ENCODE peak calls at places on chromosomes 2 and 18, in eight cellular contexts. C is fibroblast of the conjunctiva, O is activated gamma-delta T cell, W is cardiac fibroblast, U is posterior cingulate gyrus, T is GM12864, I is retina, S is T-helper 9 cell. V is an unnamed sample.

GRCh38 chr2:96205238-96205637 is 3.4 kb downstream of the STARD7 start:
- DNase-seq in O (no peak), S (no peak), T (no peak), W (peak; percentile 43), U (no peak), C (no peak), I (no peak), V (no peak)

GRCh38 chr2:130864830-130865229 is 28.1 kb downstream of the ARHGEF4 start:
- DNase-seq in I (no peak), C (peak; percentile 69), T (no peak), S (no peak), W (peak; percentile 92), U (no peak), O (no peak), V (no peak)

GRCh38 chr2:12455626-12456025 is 261.1 kb upstream of the TRIB2 start:
- DNase-seq in O (no peak), I (no peak), S (no peak), W (peak; percentile 64), C (peak; percentile 78), U (no peak), T (no peak), V (no peak)

GRCh38 chr18:24850532-24850931 is 390.1 kb downstream of the HRH4 start:
- DNase-seq in U (no peak), T (no peak), C (no peak), W (no peak), O (no peak), I (no peak), S (no peak), V (no peak)

GRCh38 chr2:231199219-231199618 is 788 bp downstream of the ARMC9 start:
- DNase-seq in S (no peak), O (no peak), U (no peak), W (peak; percentile 68), C (peak; percentile 18), T (no peak), I (no peak), V (no peak)

GRCh38 chr18:28065031-28065792 is 111.7 kb downstream of the CDH2 start:
- DNase-seq in O (no peak), U (no peak), T (no peak), S (no peak), I (no peak), C (no peak), W (peak; percentile 97), V (no peak)

GRCh38 chr2:239801404-239802100 is 223.6 kb downstream of the NDUFA10 start:
- DNase-seq in W (no peak), I (no peak), U (no peak), C (no peak), T (no peak), S (no peak), O (no peak), V (no peak)

GRCh38 chr18:39624934-39625333 is 2059.3 kb upstream of the CELF4 start:
- DNase-seq in S (no peak), W (peak; percentile 63), I (no peak), T (no peak), O (no peak), U (no peak), C (no peak), V (no peak)

V was measured in immature natural killer cell.